ENCODE peak calls at places on chromosomes 1 and 21, in seven cellular contexts. One of them, this sample, is unnamed.

GRCh38 chr1:36988311-36988710 is 46.0 kb downstream of the GRIK3 start:
- DNase-seq in GM23338: no peak
- DNase-seq in uterus: peak
- DNase-seq in GM12865: no peak
- DNase-seq in fibroblast of pulmonary artery: no peak
- DNase-seq in Peyer's patch: no peak
- DNase-seq in A673: no peak
- DNase-seq in this sample: no peak

GRCh38 chr1:109910963-109911798 is 532 bp downstream of the CSF1 start:
- DNase-seq in GM23338: peak
- DNase-seq in uterus: no peak
- DNase-seq in GM12865: peak
- DNase-seq in fibroblast of pulmonary artery: no peak
- DNase-seq in Peyer's patch: no peak
- DNase-seq in A673: peak
- DNase-seq in this sample: peak

GRCh38 chr1:28582248-28582615 is 9.8 kb upstream of the RAB42 start:
- DNase-seq in GM23338: no peak
- DNase-seq in uterus: no peak
- DNase-seq in GM12865: no peak
- DNase-seq in fibroblast of pulmonary artery: peak
- DNase-seq in Peyer's patch: no peak
- DNase-seq in A673: peak
- DNase-seq in this sample: no peak

GRCh38 chr1:182129398-182129797 is 67.9 kb upstream of the ZNF648 start:
- DNase-seq in GM23338: no peak
- DNase-seq in uterus: no peak
- DNase-seq in GM12865: no peak
- DNase-seq in fibroblast of pulmonary artery: no peak
- DNase-seq in Peyer's patch: no peak
- DNase-seq in A673: no peak
- DNase-seq in this sample: no peak

GRCh38 chr1:22452401-22452963 is 831 bp downstream of the ZBTB40 start:
- DNase-seq in GM23338: no peak
- DNase-seq in uterus: no peak
- DNase-seq in GM12865: peak
- DNase-seq in fibroblast of pulmonary artery: peak
- DNase-seq in Peyer's patch: no peak
- DNase-seq in A673: peak
- DNase-seq in this sample: no peak

GRCh38 chr1:187445066-187445465 is 616.3 kb downstream of the PLA2G4A start:
- DNase-seq in GM23338: no peak
- DNase-seq in uterus: no peak
- DNase-seq in GM12865: no peak
- DNase-seq in fibroblast of pulmonary artery: no peak
- DNase-seq in Peyer's patch: no peak
- DNase-seq in A673: no peak
- DNase-seq in this sample: no peak

GRCh38 chr1:156910309-156910782 is 10.1 kb upstream of the LRRC71 start:
- DNase-seq in GM23338: peak
- DNase-seq in uterus: no peak
- DNase-seq in GM12865: peak
- DNase-seq in fibroblast of pulmonary artery: peak
- DNase-seq in Peyer's patch: peak
- DNase-seq in A673: peak
- DNase-seq in this sample: peak

GRCh38 chr21:16291296-16291695 is 561.5 kb downstream of the USP25 start:
- DNase-seq in GM23338: no peak
- DNase-seq in uterus: no peak
- DNase-seq in GM12865: no peak
- DNase-seq in fibroblast of pulmonary artery: no peak
- DNase-seq in Peyer's patch: no peak
- DNase-seq in A673: no peak
- DNase-seq in this sample: no peak

GRCh38 chr1:78540056-78540455 is 49.3 kb downstream of the PTGFR start:
- DNase-seq in GM23338: no peak
- DNase-seq in uterus: no peak
- DNase-seq in GM12865: no peak
- DNase-seq in fibroblast of pulmonary artery: no peak
- DNase-seq in Peyer's patch: no peak
- DNase-seq in A673: peak
- DNase-seq in this sample: no peak

GRCh38 chr1:67850151-67850551 is 16.9 kb upstream of the GNG12 start:
- DNase-seq in GM23338: peak
- DNase-seq in uterus: no peak
- DNase-seq in GM12865: peak
- DNase-seq in fibroblast of pulmonary artery: peak
- DNase-seq in Peyer's patch: no peak
- DNase-seq in A673: peak
- DNase-seq in this sample: no peak

GRCh38 chr1:206005761-206006160 is 2.6 kb upstream of the RAB7B start:
- DNase-seq in GM23338: no peak
- DNase-seq in uterus: no peak
- DNase-seq in GM12865: no peak
- DNase-seq in fibroblast of pulmonary artery: no peak
- DNase-seq in Peyer's patch: no peak
- DNase-seq in A673: no peak
- DNase-seq in this sample: no peak

GRCh38 chr21:46304955-46305354 is 18.7 kb downstream of the C21orf58 start:
- DNase-seq in GM23338: no peak
- DNase-seq in uterus: no peak
- DNase-seq in GM12865: no peak
- DNase-seq in fibroblast of pulmonary artery: no peak
- DNase-seq in Peyer's patch: no peak
- DNase-seq in A673: no peak
- DNase-seq in this sample: no peak

GRCh38 chr1:41021526-41022308 is at the start of gene SLFNL1:
- DNase-seq in GM23338: peak
- DNase-seq in uterus: no peak
- DNase-seq in GM12865: no peak
- DNase-seq in fibroblast of pulmonary artery: peak
- DNase-seq in Peyer's patch: no peak
- DNase-seq in A673: no peak
- DNase-seq in this sample: peak

GRCh38 chr1:197763307-197763706 is 12.0 kb downstream of the DENND1B start:
- DNase-seq in GM23338: no peak
- DNase-seq in uterus: no peak
- DNase-seq in GM12865: no peak
- DNase-seq in fibroblast of pulmonary artery: no peak
- DNase-seq in Peyer's patch: no peak
- DNase-seq in A673: no peak
- DNase-seq in this sample: no peak

GRCh38 chr1:20439282-20439681 is 46.7 kb downstream of the CAMK2N1 start:
- DNase-seq in GM23338: peak
- DNase-seq in uterus: no peak
- DNase-seq in GM12865: no peak
- DNase-seq in fibroblast of pulmonary artery: peak
- DNase-seq in Peyer's patch: no peak
- DNase-seq in A673: no peak
- DNase-seq in this sample: peak

GRCh38 chr21:36288651-36289243 is 31.2 kb upstream of the MORC3 start:
- DNase-seq in GM23338: no peak
- DNase-seq in uterus: no peak
- DNase-seq in GM12865: peak
- DNase-seq in fibroblast of pulmonary artery: no peak
- DNase-seq in Peyer's patch: no peak
- DNase-seq in A673: no peak
- DNase-seq in this sample: no peak

GRCh38 chr1:183554577-183554976 is 35.7 kb downstream of the NCF2 start:
- DNase-seq in GM23338: no peak
- DNase-seq in uterus: no peak
- DNase-seq in GM12865: no peak
- DNase-seq in fibroblast of pulmonary artery: no peak
- DNase-seq in Peyer's patch: no peak
- DNase-seq in A673: no peak
- DNase-seq in this sample: no peak

GRCh38 chr21:15706686-15707085 is 23.1 kb upstream of the USP25 start:
- DNase-seq in GM23338: no peak
- DNase-seq in uterus: no peak
- DNase-seq in GM12865: no peak
- DNase-seq in fibroblast of pulmonary artery: peak
- DNase-seq in Peyer's patch: no peak
- DNase-seq in A673: no peak
- DNase-seq in this sample: no peak

GRCh38 chr1:192607836-192608235 is 28.1 kb upstream of the RGS13 start:
- DNase-seq in GM23338: no peak
- DNase-seq in uterus: no peak
- DNase-seq in GM12865: no peak
- DNase-seq in fibroblast of pulmonary artery: no peak
- DNase-seq in Peyer's patch: no peak
- DNase-seq in A673: no peak
- DNase-seq in this sample: no peak

GRCh38 chr1:244414543-244414942 is 37.2 kb downstream of the ADSS2 start:
- DNase-seq in GM23338: no peak
- DNase-seq in uterus: no peak
- DNase-seq in GM12865: no peak
- DNase-seq in fibroblast of pulmonary artery: peak
- DNase-seq in Peyer's patch: no peak
- DNase-seq in A673: no peak
- DNase-seq in this sample: no peak

GRCh38 chr1:68231627-68232303 is 558 bp downstream of the WLS start:
- DNase-seq in GM23338: peak
- DNase-seq in uterus: peak
- DNase-seq in GM12865: no peak
- DNase-seq in fibroblast of pulmonary artery: peak
- DNase-seq in Peyer's patch: peak
- DNase-seq in A673: peak
- DNase-seq in this sample: peak

GRCh38 chr1:167935252-167936067 is 1.0 kb upstream of the DCAF6 start:
- DNase-seq in GM23338: peak
- DNase-seq in uterus: peak
- DNase-seq in GM12865: peak
- DNase-seq in fibroblast of pulmonary artery: peak
- DNase-seq in Peyer's patch: peak
- DNase-seq in A673: peak
- DNase-seq in this sample: peak
- TF ChIP-seq CTCF in GM23338: no peak
- TF ChIP-seq CTCF in uterus: no peak
- TF ChIP-seq CTCF in GM12865: no peak
- TF ChIP-seq CTCF in fibroblast of pulmonary artery: no peak
- TF ChIP-seq CTCF in Peyer's patch: no peak
- TF ChIP-seq CTCF in A673: no peak
- TF ChIP-seq CTCF in this sample: no peak

DNA sequence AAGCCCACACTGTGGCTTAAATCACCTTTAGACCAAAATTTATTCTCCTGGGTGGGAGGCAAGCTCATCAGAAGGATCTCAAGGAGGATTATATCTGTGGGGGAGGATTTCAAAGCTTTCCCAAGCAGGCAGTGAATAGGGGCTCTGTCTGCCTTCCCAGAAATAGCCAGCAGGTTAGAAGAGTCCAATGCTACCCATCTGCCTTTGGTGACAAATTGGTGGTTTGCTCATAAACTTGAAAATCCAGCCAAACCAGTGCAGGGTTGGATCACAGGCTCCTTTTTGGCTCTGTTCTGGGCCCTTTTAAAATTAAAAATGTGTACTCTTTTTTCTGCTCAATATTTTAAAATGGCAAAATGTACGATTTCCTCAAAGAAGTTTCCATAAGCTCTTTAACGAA is 118.9 kb upstream of the ZC3H11B start:
- DNase-seq in GM23338: no peak
- DNase-seq in uterus: no peak
- DNase-seq in GM12865: no peak
- DNase-seq in fibroblast of pulmonary artery: no peak
- DNase-seq in Peyer's patch: no peak
- DNase-seq in A673: no peak
- DNase-seq in this sample: no peak
- TF ChIP-seq CTCF in GM23338: no peak
- TF ChIP-seq CTCF in uterus: no peak
- TF ChIP-seq CTCF in GM12865: no peak
- TF ChIP-seq CTCF in fibroblast of pulmonary artery: no peak
- TF ChIP-seq CTCF in Peyer's patch: no peak
- TF ChIP-seq CTCF in A673: no peak
- TF ChIP-seq CTCF in this sample: no peak

DNA sequence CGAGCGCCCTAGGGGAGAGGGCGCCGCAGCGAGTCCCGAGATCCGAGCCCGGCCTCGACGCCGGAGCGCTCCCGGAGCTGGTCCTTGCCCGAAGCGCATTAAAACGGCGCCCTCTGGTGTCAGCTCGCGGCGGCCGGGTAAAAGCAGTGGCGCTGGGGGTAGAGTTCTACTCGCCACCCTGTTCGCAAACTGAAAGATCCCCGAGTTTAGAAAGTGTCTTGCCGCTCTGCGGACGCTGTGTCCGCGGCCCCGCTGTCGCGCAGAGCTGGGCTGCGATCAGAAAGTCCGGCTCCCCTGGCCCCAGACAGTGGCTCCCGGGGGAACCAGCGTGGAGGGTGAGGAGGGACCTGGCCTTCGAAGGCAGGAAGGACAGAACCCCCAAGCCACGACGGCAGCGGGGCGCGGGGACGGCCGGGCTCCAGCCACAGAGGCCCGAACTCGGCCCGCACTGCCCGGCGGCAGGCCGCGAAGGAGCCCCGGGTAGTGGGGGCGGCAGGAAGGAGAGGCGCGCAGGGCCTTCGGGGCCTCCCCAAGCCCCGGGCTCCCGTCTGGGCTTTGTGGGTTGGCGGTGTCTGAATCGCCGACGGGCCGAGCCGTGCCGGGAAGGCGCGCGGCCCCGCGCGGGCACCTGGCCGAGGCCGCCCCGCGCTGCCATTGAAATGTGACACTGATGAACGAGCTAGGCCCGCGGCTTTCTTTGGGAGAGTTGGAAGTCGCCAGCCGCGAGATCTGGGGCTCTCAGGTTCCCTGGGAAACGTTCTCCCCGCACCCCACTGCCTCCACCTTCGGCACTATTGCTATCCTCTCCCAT is 39.1 kb upstream of the NFIA start:
- DNase-seq in GM23338: peak
- DNase-seq in uterus: peak
- DNase-seq in GM12865: peak
- DNase-seq in fibroblast of pulmonary artery: peak
- DNase-seq in Peyer's patch: peak
- DNase-seq in A673: peak
- DNase-seq in this sample: peak
- TF ChIP-seq CTCF in GM23338: peak
- TF ChIP-seq CTCF in uterus: peak
- TF ChIP-seq CTCF in GM12865: peak
- TF ChIP-seq CTCF in fibroblast of pulmonary artery: peak
- TF ChIP-seq CTCF in Peyer's patch: peak
- TF ChIP-seq CTCF in A673: peak
- TF ChIP-seq CTCF in this sample: peak

DNA sequence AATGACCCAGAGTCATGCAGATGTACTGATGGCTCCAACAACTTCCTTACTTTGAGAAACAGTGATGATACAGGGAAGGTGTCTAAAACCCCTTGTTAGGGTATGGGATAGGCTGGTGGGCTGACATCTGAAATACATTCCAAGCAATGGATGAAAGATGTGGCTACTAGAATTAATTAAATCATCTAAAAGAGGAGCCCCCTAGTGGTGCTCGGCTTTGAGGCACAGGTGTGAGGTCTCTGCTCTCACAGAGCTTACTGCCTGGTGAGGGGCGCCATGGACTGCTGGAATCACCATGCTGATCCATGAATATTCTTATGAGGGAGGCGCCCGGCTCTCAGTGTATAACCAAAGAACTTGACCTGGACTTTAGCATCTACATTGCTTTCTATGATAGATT is 48.5 kb downstream of the GNG4 start:
- DNase-seq in GM23338: peak
- DNase-seq in uterus: no peak
- DNase-seq in GM12865: no peak
- DNase-seq in fibroblast of pulmonary artery: peak
- DNase-seq in Peyer's patch: peak
- DNase-seq in A673: peak
- DNase-seq in this sample: no peak
- TF ChIP-seq CTCF in GM23338: peak
- TF ChIP-seq CTCF in uterus: no peak
- TF ChIP-seq CTCF in GM12865: peak
- TF ChIP-seq CTCF in fibroblast of pulmonary artery: peak
- TF ChIP-seq CTCF in Peyer's patch: peak
- TF ChIP-seq CTCF in A673: peak
- TF ChIP-seq CTCF in this sample: peak

GRCh38 chr1:181104042-181104789 is 15.7 kb downstream of the IER5 start:
- DNase-seq in GM23338: peak
- DNase-seq in uterus: no peak
- DNase-seq in GM12865: peak
- DNase-seq in fibroblast of pulmonary artery: no peak
- DNase-seq in Peyer's patch: no peak
- DNase-seq in A673: no peak
- DNase-seq in this sample: no peak
- TF ChIP-seq CTCF in GM23338: peak
- TF ChIP-seq CTCF in uterus: no peak
- TF ChIP-seq CTCF in GM12865: no peak
- TF ChIP-seq CTCF in fibroblast of pulmonary artery: peak
- TF ChIP-seq CTCF in Peyer's patch: no peak
- TF ChIP-seq CTCF in A673: no peak
- TF ChIP-seq CTCF in this sample: no peak

This sample was measured in nephron progenitor cell.